ENCODE peak calls at places on chromosomes 13 and 19, in four cellular contexts. C, S, J and K are unnamed samples.

GRCh38 chr13:21909331-21909730 is 238.5 kb downstream of the FGF9 start:
- DNase-seq in J (no peak), C (no peak), S (no peak), K (no peak)

GRCh38 chr13:75864718-75865117 is 228.6 kb downstream of the LMO7 start:
- DNase-seq in C (peak), J (no peak), S (no peak), K (no peak)

GRCh38 chr19:19405919-19406877 is 723 bp downstream of the GATAD2A start:
- DNase-seq in S (peak), J (peak), C (peak), K (no peak)

GRCh38 chr13:80338781-80339577 is 1.9 kb downstream of the SPRY2 start:
- DNase-seq in S (no peak), J (peak), C (peak), K (no peak)

GRCh38 chr13:70893832-70894231 is 785.6 kb upstream of the KLHL1 start:
- DNase-seq in J (no peak), C (no peak), S (no peak), K (peak)

GRCh38 chr19:19737559-19738332 is 4.8 kb upstream of the ZNF14 start:
- DNase-seq in J (no peak), C (no peak), S (no peak), K (no peak)

GRCh38 chr19:45195764-45196163 is 17.2 kb downstream of the BLOC1S3 start:
- DNase-seq in C (peak), J (no peak), S (no peak), K (no peak)

GRCh38 chr13:55569082-55569481 is 1571.6 kb upstream of the PRR20A start:
- DNase-seq in C (no peak), S (no peak), J (no peak), K (no peak)

GRCh38 chr13:49620170-49620621 is 8.1 kb upstream of the ARL11 start:
- DNase-seq in S (no peak), J (no peak), C (no peak), K (no peak)

GRCh38 chr19:18204394-18205179 is 745 bp upstream of the RAB3A start:
- DNase-seq in S (no peak), C (no peak), J (peak), K (no peak)

GRCh38 chr13:83085186-83085900 is 796.9 kb downstream of the SLITRK1 start:
- DNase-seq in J (no peak), C (peak), S (no peak), K (no peak)